ENCODE peak calls at places on chromosomes 2 and 18, in four cellular contexts. One of them, this sample, is unnamed.

GRCh38 chr18:75360206-75360605 is 67.3 kb downstream of the SMIM21 start:
- DNase-seq in naive B cell: no peak
- DNase-seq in glomerular endothelial cell: no peak
- DNase-seq in activated B cell treated with CpG ODN at 0.5 μM for 24 hours: no peak
- DNase-seq in this sample: no peak

GRCh38 chr2:68689553-68690537 is 44.8 kb upstream of the ARHGAP25 start:
- DNase-seq in naive B cell: peak
- DNase-seq in glomerular endothelial cell: no peak
- DNase-seq in activated B cell treated with CpG ODN at 0.5 μM for 24 hours: no peak
- DNase-seq in this sample: no peak

GRCh38 chr2:195304310-195304709 is 352.7 kb upstream of the SLC39A10 start:
- DNase-seq in naive B cell: no peak
- DNase-seq in glomerular endothelial cell: no peak
- DNase-seq in activated B cell treated with CpG ODN at 0.5 μM for 24 hours: no peak
- DNase-seq in this sample: no peak

GRCh38 chr2:27442282-27442980 is at the start of gene KRTCAP3:
- DNase-seq in naive B cell: peak
- DNase-seq in glomerular endothelial cell: no peak
- DNase-seq in activated B cell treated with CpG ODN at 0.5 μM for 24 hours: peak
- DNase-seq in this sample: peak

GRCh38 chr2:38000485-38001222 is 75.3 kb downstream of the CYP1B1 start:
- DNase-seq in naive B cell: no peak
- DNase-seq in glomerular endothelial cell: no peak
- DNase-seq in activated B cell treated with CpG ODN at 0.5 μM for 24 hours: no peak
- DNase-seq in this sample: no peak

GRCh38 chr2:242030226-242030575 is 160.7 kb downstream of the RTP5 start:
- DNase-seq in naive B cell: no peak
- DNase-seq in glomerular endothelial cell: no peak
- DNase-seq in activated B cell treated with CpG ODN at 0.5 μM for 24 hours: no peak
- DNase-seq in this sample: no peak

GRCh38 chr2:124704056-124704644 is 679.1 kb downstream of the CNTNAP5 start:
- DNase-seq in naive B cell: no peak
- DNase-seq in glomerular endothelial cell: no peak
- DNase-seq in activated B cell treated with CpG ODN at 0.5 μM for 24 hours: no peak
- DNase-seq in this sample: peak

GRCh38 chr2:20509766-20510490 is 63.1 kb downstream of the RHOB start:
- DNase-seq in naive B cell: no peak
- DNase-seq in glomerular endothelial cell: no peak
- DNase-seq in activated B cell treated with CpG ODN at 0.5 μM for 24 hours: no peak
- DNase-seq in this sample: peak

GRCh38 chr2:218286570-218287459 is 5.5 kb downstream of the TMBIM1 start:
- DNase-seq in naive B cell: peak
- DNase-seq in glomerular endothelial cell: peak
- DNase-seq in activated B cell treated with CpG ODN at 0.5 μM for 24 hours: peak
- DNase-seq in this sample: peak

GRCh38 chr2:230413465-230413864 is 2.5 kb upstream of the SP100 start:
- DNase-seq in naive B cell: no peak
- DNase-seq in glomerular endothelial cell: no peak
- DNase-seq in activated B cell treated with CpG ODN at 0.5 μM for 24 hours: no peak
- DNase-seq in this sample: no peak

GRCh38 chr2:38960609-38961320 is 71.1 kb downstream of the ARHGEF33 start:
- DNase-seq in naive B cell: no peak
- DNase-seq in glomerular endothelial cell: no peak
- DNase-seq in activated B cell treated with CpG ODN at 0.5 μM for 24 hours: no peak
- DNase-seq in this sample: no peak

GRCh38 chr2:208189782-208190181 is at the start of gene C2orf80:
- DNase-seq in naive B cell: no peak
- DNase-seq in glomerular endothelial cell: no peak
- DNase-seq in activated B cell treated with CpG ODN at 0.5 μM for 24 hours: no peak
- DNase-seq in this sample: no peak

GRCh38 chr2:201558232-201558631 is 85.1 kb downstream of the TMEM237 start:
- DNase-seq in naive B cell: no peak
- DNase-seq in glomerular endothelial cell: no peak
- DNase-seq in activated B cell treated with CpG ODN at 0.5 μM for 24 hours: no peak
- DNase-seq in this sample: no peak

GRCh38 chr18:58856881-58857280 is 7.8 kb upstream of the ZNF532 start:
- DNase-seq in naive B cell: no peak
- DNase-seq in glomerular endothelial cell: no peak
- DNase-seq in activated B cell treated with CpG ODN at 0.5 μM for 24 hours: no peak
- DNase-seq in this sample: no peak

GRCh38 chr2:8729939-8730338 is 48.1 kb downstream of the ID2 start:
- DNase-seq in naive B cell: no peak
- DNase-seq in glomerular endothelial cell: no peak
- DNase-seq in activated B cell treated with CpG ODN at 0.5 μM for 24 hours: no peak
- DNase-seq in this sample: peak

GRCh38 chr2:8352989-8353388 is 328.9 kb upstream of the ID2 start:
- DNase-seq in naive B cell: no peak
- DNase-seq in glomerular endothelial cell: no peak
- DNase-seq in activated B cell treated with CpG ODN at 0.5 μM for 24 hours: no peak
- DNase-seq in this sample: no peak

GRCh38 chr2:650343-651310 is 26.6 kb downstream of the TMEM18 start:
- DNase-seq in naive B cell: no peak
- DNase-seq in glomerular endothelial cell: no peak
- DNase-seq in activated B cell treated with CpG ODN at 0.5 μM for 24 hours: no peak
- DNase-seq in this sample: no peak

GRCh38 chr2:216372761-216373291 is 543 bp upstream of the MARCHF4 start:
- DNase-seq in naive B cell: no peak
- DNase-seq in glomerular endothelial cell: peak
- DNase-seq in activated B cell treated with CpG ODN at 0.5 μM for 24 hours: no peak
- DNase-seq in this sample: no peak

GRCh38 chr2:624096-624495 is 53.1 kb downstream of the TMEM18 start:
- DNase-seq in naive B cell: no peak
- DNase-seq in glomerular endothelial cell: no peak
- DNase-seq in activated B cell treated with CpG ODN at 0.5 μM for 24 hours: no peak
- DNase-seq in this sample: no peak

GRCh38 chr18:45231606-45232005 is 383.7 kb upstream of the SLC14A2 start:
- DNase-seq in naive B cell: no peak
- DNase-seq in glomerular endothelial cell: no peak
- DNase-seq in activated B cell treated with CpG ODN at 0.5 μM for 24 hours: no peak
- DNase-seq in this sample: no peak

GRCh38 chr2:208542465-208543041 is 136.0 kb downstream of the PTH2R start:
- DNase-seq in naive B cell: no peak
- DNase-seq in glomerular endothelial cell: no peak
- DNase-seq in activated B cell treated with CpG ODN at 0.5 μM for 24 hours: no peak
- DNase-seq in this sample: no peak

GRCh38 chr2:3399829-3400228 is 20.3 kb downstream of the TRAPPC12 start:
- DNase-seq in naive B cell: no peak
- DNase-seq in glomerular endothelial cell: no peak
- DNase-seq in activated B cell treated with CpG ODN at 0.5 μM for 24 hours: no peak
- DNase-seq in this sample: no peak

GRCh38 chr2:45891719-45892118 is 240.2 kb downstream of the PRKCE start:
- DNase-seq in naive B cell: no peak
- DNase-seq in glomerular endothelial cell: no peak
- DNase-seq in activated B cell treated with CpG ODN at 0.5 μM for 24 hours: no peak
- DNase-seq in this sample: no peak

GRCh38 chr2:183349046-183349445 is 224.8 kb downstream of the NUP35 start:
- DNase-seq in naive B cell: no peak
- DNase-seq in glomerular endothelial cell: no peak
- DNase-seq in activated B cell treated with CpG ODN at 0.5 μM for 24 hours: no peak
- DNase-seq in this sample: peak

GRCh38 chr2:18412980-18413793 is 147.3 kb downstream of the RDH14 start:
- DNase-seq in naive B cell: no peak
- DNase-seq in glomerular endothelial cell: peak
- DNase-seq in activated B cell treated with CpG ODN at 0.5 μM for 24 hours: no peak
- DNase-seq in this sample: no peak

GRCh38 chr2:200408428-200409311 is 101.2 kb downstream of the KCTD18 start:
- DNase-seq in naive B cell: no peak
- DNase-seq in glomerular endothelial cell: no peak
- DNase-seq in activated B cell treated with CpG ODN at 0.5 μM for 24 hours: no peak
- DNase-seq in this sample: no peak

GRCh38 chr2:236688157-236688556 is 118.5 kb downstream of the ACKR3 start:
- DNase-seq in naive B cell: no peak
- DNase-seq in glomerular endothelial cell: no peak
- DNase-seq in activated B cell treated with CpG ODN at 0.5 μM for 24 hours: no peak
- DNase-seq in this sample: no peak